ENCODE peak calls at places on chromosomes 13 and 19, in seven cellular contexts. V is fibroblast of lung, A is keratinocyte, X is mammary epithelial cell, T is HepG2, R is neural progenitor cell, D is MM.1S. P is an unnamed sample.

GRCh38 chr13:77356155-77356554 is 29.3 kb upstream of the MYCBP2 start:
- DNase-seq in V (no peak), A (no peak), X (no peak), T (no peak), R (no peak), D (no peak), P (no peak)

GRCh38 chr13:80973721-80974120 is 632.8 kb upstream of the SPRY2 start:
- DNase-seq in V (no peak), A (no peak), X (no peak), T (no peak), R (no peak), D (no peak), P (peak; percentile 1)

GRCh38 chr13:94968040-94968756 is 255.9 kb upstream of the SOX21 start:
- DNase-seq in V (peak; percentile 20), A (no peak), X (no peak), T (no peak), R (peak; percentile 86), D (no peak), P (no peak)

GRCh38 chr13:95948646-95949045 is 104.6 kb downstream of the UGGT2 start:
- DNase-seq in V (peak; percentile 39), A (no peak), X (peak; percentile 39), T (no peak), R (no peak), D (no peak), P (peak; percentile 29)

GRCh38 chr19:58353717-58354477 is 605 bp upstream of the A1BG start:
- DNase-seq in V (no peak), A (no peak), X (no peak), T (no peak), R (no peak), D (no peak), P (no peak)

GRCh38 chr13:112525306-112525945 is 62.5 kb downstream of the TUBGCP3 start:
- DNase-seq in V (no peak), A (no peak), X (no peak), T (no peak), R (no peak), D (no peak), P (peak; percentile 79)

GRCh38 chr13:30832845-30833332 is 73.2 kb upstream of the MEDAG start:
- DNase-seq in V (peak; percentile 80), A (peak; percentile 65), X (peak; percentile 93), T (peak; percentile 97), R (peak; percentile 32), D (no peak), P (peak; percentile 97)

GRCh38 chr19:9917322-9917721 is 19.0 kb downstream of the OLFM2 start:
- DNase-seq in V (peak; percentile 37), A (no peak), X (peak; percentile 58), T (peak; percentile 51), R (peak; percentile 71), D (no peak), P (peak; percentile 85)

GRCh38 chr13:85486663-85487062 is 312.6 kb downstream of the SLITRK6 start:
- DNase-seq in V (peak; percentile 21), A (no peak), X (no peak), T (no peak), R (no peak), D (no peak), P (no peak)

GRCh38 chr19:11174336-11174735 is 18.8 kb upstream of the SPC24 start:
- DNase-seq in V (no peak), A (no peak), X (no peak), T (no peak), R (no peak), D (no peak), P (no peak)

GRCh38 chr19:10870501-10870954 is 825 bp upstream of the CARM1 start:
- DNase-seq in V (no peak), A (no peak), X (no peak), T (no peak), R (no peak), D (no peak), P (no peak)

GRCh38 chr13:51330741-51331140 is 8.8 kb upstream of the SERPINE3 start:
- DNase-seq in V (peak; percentile 78), A (no peak), X (peak; percentile 50), T (no peak), R (no peak), D (no peak), P (no peak)

GRCh38 chr19:47157455-47158321 is 27.1 kb downstream of the SAE1 start:
- DNase-seq in V (peak; percentile 93), A (no peak), X (no peak), T (no peak), R (peak; percentile 62), D (peak; percentile 55), P (peak; percentile 49)

GRCh38 chr13:50518791-50519201 is 324.7 kb downstream of the DLEU7 start:
- DNase-seq in V (peak; percentile 47), A (no peak), X (no peak), T (no peak), R (no peak), D (no peak), P (no peak)

GRCh38 chr13:20908714-20909497 is 6.4 kb upstream of the XPO4 start:
- DNase-seq in V (no peak), A (no peak), X (no peak), T (no peak), R (no peak), D (no peak), P (no peak)

GRCh38 chr19:2507109-2507508 is 31.2 kb downstream of the GADD45B start:
- DNase-seq in V (peak; percentile 48), A (no peak), X (peak; percentile 39), T (peak; percentile 92), R (no peak), D (no peak), P (peak; percentile 89)

GRCh38 chr19:18460313-18460712 is 22.4 kb upstream of the ISYNA1 start:
- DNase-seq in V (peak; percentile 84), A (no peak), X (peak; percentile 65), T (no peak), R (no peak), D (no peak), P (peak; percentile 89)

GRCh38 chr19:37007587-37008220 is 70.5 kb upstream of the ZNF420 start:
- DNase-seq in V (peak; percentile 51), A (no peak), X (peak; percentile 13), T (no peak), R (no peak), D (no peak), P (no peak)

GRCh38 chr19:41993612-41994483 is at the start of gene ATP1A3:
- DNase-seq in V (peak; percentile 30), A (no peak), X (peak; percentile 52), T (no peak), R (peak; percentile 93), D (peak; percentile 66), P (peak; percentile 57)

GRCh38 chr13:23617551-23618014 is 47.4 kb downstream of the TNFRSF19 start:
- DNase-seq in V (peak; percentile 97), A (no peak), X (peak; percentile 17), T (no peak), R (no peak), D (no peak), P (no peak)

GRCh38 chr19:15015946-15016542 is 33.2 kb upstream of the CASP14 start:
- DNase-seq in V (peak; percentile 1), A (no peak), X (peak; percentile 24), T (peak; percentile 14), R (peak; percentile 83), D (no peak), P (peak; percentile 42)
- H3K4me2 ChIP-seq in V (no peak overlapping the region), A (no peak overlapping the region), X (no peak overlapping the region), T (no peak overlapping the region), R (no peak overlapping the region), D (no peak overlapping the region), P (no peak overlapping the region)

GRCh38 chr19:19655051-19655594 is 8.4 kb downstream of the ATP13A1 start:
- DNase-seq in V (no peak), A (no peak), X (no peak), T (no peak), R (no peak), D (no peak), P (no peak)
- H4K20me1 ChIP-seq in V (no peaks in the 10 kb centered on the region), A (no peaks in the 10 kb centered on the region), X (no peaks in the 10 kb centered on the region), T (peaks cover 3% of the 10 kb centered on the region), R (peaks cover 2% of the 10 kb centered on the region), D (no peaks in the 10 kb centered on the region), P (no peaks in the 10 kb centered on the region)

DNA sequence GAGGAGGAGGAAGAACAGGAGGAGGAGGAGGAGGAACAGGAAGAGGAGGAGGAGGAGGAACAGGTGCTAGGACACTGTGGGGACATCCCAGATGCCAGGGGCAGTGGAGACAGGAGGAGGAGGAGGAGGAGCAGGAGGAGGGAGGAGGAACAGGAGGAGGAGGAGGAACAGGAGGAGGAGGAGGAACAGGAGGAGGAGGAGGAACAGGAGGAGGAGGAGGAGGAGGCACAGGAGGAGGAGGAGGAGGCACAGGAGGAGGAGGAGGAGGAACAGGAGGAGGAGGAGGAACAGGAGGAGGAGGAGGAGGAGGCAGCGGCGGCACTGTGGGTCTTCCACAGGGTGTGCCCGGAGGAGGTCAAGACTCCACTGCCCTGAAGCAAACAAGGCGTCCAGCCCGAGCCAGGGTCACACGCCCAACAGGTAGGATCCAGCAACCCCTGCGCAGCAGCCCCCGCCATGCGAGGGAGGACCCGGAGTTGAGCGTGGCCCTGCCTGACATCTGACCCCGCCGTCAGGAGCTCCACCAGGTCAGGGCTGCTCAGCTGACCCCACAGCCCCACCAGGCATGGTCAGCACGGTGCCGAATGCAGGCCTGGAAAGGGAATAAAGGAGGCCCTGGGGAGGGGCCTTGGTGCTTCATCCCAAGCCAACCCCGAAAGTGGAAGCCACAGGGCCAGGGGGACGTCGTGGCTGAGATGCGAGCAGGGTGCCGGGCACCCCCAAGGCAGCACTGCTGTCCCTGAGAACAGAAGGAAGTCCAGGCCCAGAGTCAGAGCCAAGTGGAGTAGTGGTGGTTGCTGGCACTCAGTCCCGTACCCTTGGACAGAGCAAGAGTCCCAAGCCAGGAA is 9.2 kb downstream of the SBNO2 start:
- DNase-seq in V (no peak), A (no peak), X (no peak), T (no peak), R (no peak), D (no peak), P (no peak)
- H3K4me2 ChIP-seq in V (no peak overlapping the region), A (no peak overlapping the region), X (no peak overlapping the region), T (no peak overlapping the region), R (no peak overlapping the region), D (no peak overlapping the region), P (peak overlapping the region; percentile 90)

GRCh38 chr13:114122591-114123211 is 9.7 kb downstream of the RASA3 start:
- DNase-seq in V (no peak), A (no peak), X (no peak), T (no peak), R (no peak), D (no peak), P (no peak)

GRCh38 chr13:114123876-114124275 is 8.5 kb downstream of the RASA3 start:
- DNase-seq in V (no peak), A (no peak), X (no peak), T (no peak), R (no peak), D (no peak), P (no peak)

GRCh38 chr13:114124921-114125320 is 7.5 kb downstream of the RASA3 start:
- DNase-seq in V (peak; percentile 88), A (no peak), X (peak; percentile 79), T (no peak), R (no peak), D (no peak), P (peak; percentile 55)

GRCh38 chr13:114124486-114124885 is 7.9 kb downstream of the RASA3 start:
- DNase-seq in V (no peak), A (no peak), X (no peak), T (no peak), R (no peak), D (no peak), P (no peak)

DNA sequence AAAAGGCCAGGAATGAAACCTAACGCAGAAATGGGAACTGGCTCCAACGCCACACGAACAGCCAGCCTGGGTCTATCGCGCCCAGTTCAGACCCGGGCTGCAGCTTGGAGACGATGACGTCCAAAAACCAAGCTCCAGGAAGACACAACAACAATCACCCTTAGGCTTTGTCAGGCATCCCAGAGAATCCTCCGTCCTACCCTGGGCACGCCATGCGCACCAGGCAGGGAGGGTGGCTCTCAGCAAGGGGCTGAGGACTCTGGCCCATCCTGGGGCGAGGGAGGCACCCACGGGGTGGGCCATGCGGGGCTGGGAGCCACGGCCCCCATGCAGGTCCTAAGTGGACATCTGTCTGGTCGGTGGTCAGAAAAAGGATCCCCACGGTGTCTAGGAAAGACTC is 9.0 kb downstream of the RASA3 start:
- DNase-seq in V (no peak), A (no peak), X (no peak), T (no peak), R (no peak), D (no peak), P (no peak)
- H4K20me1 ChIP-seq in V (no peaks in the 10 kb centered on the region), A (no peaks in the 10 kb centered on the region), X (no peaks in the 10 kb centered on the region), T (peaks cover 2% of the 10 kb centered on the region), R (peaks cover 5% of the 10 kb centered on the region), D (peaks cover 7% of the 10 kb centered on the region), P (no peaks in the 10 kb centered on the region)

P was measured in PC-3.